ENCODE peak calls at places on chromosome 7, in five cellular contexts. S is PC-3, M is GM23248, T is endothelial cell of umbilical vein, O is fibroblast of lung. K is an unnamed sample.

GRCh38 chr7:72152171-72153131 is 259.7 kb downstream of the CALN1 start:
- DNase-seq in T (no peak), M (no peak), O (no peak), S (no peak), K (no peak)

GRCh38 chr7:80907612-80908011 is 11.2 kb downstream of the SEMA3C start:
- DNase-seq in T (no peak), O (no peak), M (no peak), S (no peak), K (no peak)

GRCh38 chr7:25846722-25847121 is 305.3 kb upstream of the NFE2L3 start:
- DNase-seq in T (peak), M (peak), O (peak), S (peak), K (no peak)

GRCh38 chr7:1368682-1369571 is 90.3 kb downstream of the MICALL2 start:
- DNase-seq in M (peak), T (peak), O (no peak), S (peak), K (peak)

GRCh38 chr7:134632937-134633540 is 13.6 kb upstream of the BPGM start:
- DNase-seq in M (peak), S (peak), T (peak), O (peak), K (peak)

GRCh38 chr7:14639801-14640200 is 262.8 kb downstream of the DGKB start:
- DNase-seq in S (peak), O (no peak), M (no peak), T (no peak), K (no peak)

GRCh38 chr7:94908204-94909022 is 1.0 kb downstream of the PPP1R9A start:
- DNase-seq in M (peak), O (peak), T (peak), S (peak), K (peak)

GRCh38 chr7:107180378-107180777 is 11.6 kb downstream of the HBP1 start:
- DNase-seq in O (peak), M (peak), S (peak), T (peak), K (peak)

GRCh38 chr7:2684501-2684900 is 3.5 kb upstream of the AMZ1 start:
- DNase-seq in S (no peak), M (no peak), T (no peak), O (no peak), K (no peak)

GRCh38 chr7:18481776-18482175 is 13.8 kb upstream of the HDAC9 start:
- DNase-seq in M (no peak), T (no peak), O (no peak), S (no peak), K (no peak)

GRCh38 chr7:3233301-3233700 is 67.8 kb upstream of the SDK1 start:
- DNase-seq in T (no peak), M (no peak), S (no peak), O (no peak), K (no peak)

GRCh38 chr7:158394936-158395335 is 192.7 kb downstream of the PTPRN2 start:
- DNase-seq in M (no peak), T (no peak), S (peak), O (no peak), K (no peak)

GRCh38 chr7:107836237-107837144 is 33.5 kb upstream of the SLC26A3 start:
- DNase-seq in T (peak), M (no peak), S (no peak), O (no peak), K (no peak)

GRCh38 chr7:77327067-77327931 is 88.8 kb downstream of the GSAP start:
- DNase-seq in O (peak), T (peak), M (peak), S (peak), K (no peak)

GRCh38 chr7:4682621-4683042 is 537 bp downstream of the FOXK1 start:
- DNase-seq in S (peak), M (peak), T (peak), O (peak), K (no peak)

GRCh38 chr7:47453093-47454056 is 128.5 kb downstream of the TNS3 start:
- DNase-seq in O (peak), M (peak), T (peak), S (peak), K (no peak)

GRCh38 chr7:25894002-25894901 is 257.7 kb upstream of the NFE2L3 start:
- DNase-seq in O (no peak), T (no peak), M (peak), S (peak), K (peak)

GRCh38 chr7:126727930-126728331 is 524.8 kb downstream of the GRM8 start:
- DNase-seq in O (no peak), M (peak), T (peak), S (peak), K (peak)

GRCh38 chr7:109873296-109873695 is 1217.6 kb upstream of the LRRN3 start:
- DNase-seq in O (no peak), T (no peak), M (no peak), S (no peak), K (no peak)

GRCh38 chr7:53398566-53398965 is 363.1 kb downstream of the POM121L12 start:
- DNase-seq in T (no peak), O (no peak), M (no peak), S (no peak), K (no peak)

GRCh38 chr7:153065021-153065420 is 305.5 kb downstream of the ACTR3B start:
- DNase-seq in S (peak), M (no peak), O (no peak), T (no peak), K (no peak)

GRCh38 chr7:44391746-44392617 is 66.6 kb upstream of the CAMK2B start:
- DNase-seq in S (no peak), M (no peak), T (no peak), O (no peak), K (no peak)

GRCh38 chr7:98137826-98138151 is 31.1 kb downstream of the LMTK2 start:
- DNase-seq in M (no peak), S (no peak), O (no peak), T (no peak), K (no peak)

GRCh38 chr7:4244635-4245034 is 437.5 kb upstream of the FOXK1 start:
- DNase-seq in M (no peak), T (no peak), S (no peak), O (no peak), K (no peak)

GRCh38 chr7:5396999-5397656 is 26.5 kb downstream of the TNRC18 start:
- DNase-seq in T (peak), M (peak), S (peak), O (peak), K (peak)

GRCh38 chr7:115260381-115260780 is 338.5 kb downstream of the MDFIC start:
- DNase-seq in M (peak), O (peak), S (no peak), T (no peak), K (no peak)

GRCh38 chr7:35254496-35255416 is 856 bp upstream of the TBX20 start:
- DNase-seq in M (no peak), T (no peak), S (no peak), O (no peak), K (no peak)

GRCh38 chr7:158386866-158387820 is 200.5 kb downstream of the PTPRN2 start:
- DNase-seq in S (no peak), O (no peak), T (no peak), M (no peak), K (no peak)

GRCh38 chr7:40133561-40134427 is 628 bp downstream of the MPLKIP start:
- DNase-seq in O (peak), S (peak), M (peak), T (no peak), K (no peak)

GRCh38 chr7:158616050-158616449 is 28.4 kb upstream of the PTPRN2 start:
- DNase-seq in M (no peak), O (no peak), T (no peak), S (no peak), K (no peak)

GRCh38 chr7:16644987-16645592 is 464 bp downstream of the ANKMY2 start:
- DNase-seq in M (peak), T (no peak), S (no peak), O (peak), K (peak)

GRCh38 chr7:27113991-27114866 is 11.7 kb upstream of the HOXA2 start:
- DNase-seq in O (peak), T (peak), M (peak), S (peak), K (no peak)

GRCh38 chr7:27116019-27116411 is 13.5 kb upstream of the HOXA2 start:
- DNase-seq in M (no peak), S (no peak), T (no peak), O (peak), K (no peak)

GRCh38 chr7:27116521-27116946 is 14.0 kb downstream of the HOXA4 start:
- DNase-seq in M (no peak), S (no peak), T (peak), O (peak), K (no peak)

GRCh38 chr7:27116962-27117686 is 13.4 kb downstream of the HOXA4 start:
- DNase-seq in T (peak), S (no peak), M (no peak), O (no peak), K (no peak)

GRCh38 chr7:27115161-27116018 is 12.9 kb upstream of the HOXA2 start:
- DNase-seq in T (peak), O (peak), S (peak), M (peak), K (no peak)
- TF ChIP-seq EZH2 in T (no peak), O (no peak), S (no peak), M (no peak), K (peak)

GRCh38 chr7:23539494-23539907 is 7.7 kb upstream of the TRA2A start:
- DNase-seq in M (no peak), S (no peak), T (no peak), O (no peak), K (no peak)
- H3K4me3 ChIP-seq in M (no peak), S (no peak), T (no peak), O (no peak), K (no peak)

GRCh38 chr7:31043035-31043434 is 9.1 kb upstream of the ADCYAP1R1 start:
- DNase-seq in S (no peak), O (no peak), T (no peak), M (no peak), K (peak)
- TF ChIP-seq EZH2 in S (no peak), O (no peak), T (no peak), M (no peak), K (no peak)

GRCh38 chr7:31921047-31921446 is 149.2 kb downstream of the PDE1C start:
- DNase-seq in O (no peak), M (no peak), S (no peak), T (no peak), K (no peak)
- H3K4me3 ChIP-seq in O (no peak), M (no peak), S (no peak), T (no peak), K (no peak)

GRCh38 chr7:118627467-118627866 is 403.0 kb downstream of the ANKRD7 start:
- DNase-seq in T (no peak), M (no peak), S (no peak), O (no peak), K (no peak)

GRCh38 chr7:118626739-118627138 is 402.2 kb downstream of the ANKRD7 start:
- DNase-seq in M (no peak), S (no peak), O (no peak), T (no peak), K (no peak)

DNA sequence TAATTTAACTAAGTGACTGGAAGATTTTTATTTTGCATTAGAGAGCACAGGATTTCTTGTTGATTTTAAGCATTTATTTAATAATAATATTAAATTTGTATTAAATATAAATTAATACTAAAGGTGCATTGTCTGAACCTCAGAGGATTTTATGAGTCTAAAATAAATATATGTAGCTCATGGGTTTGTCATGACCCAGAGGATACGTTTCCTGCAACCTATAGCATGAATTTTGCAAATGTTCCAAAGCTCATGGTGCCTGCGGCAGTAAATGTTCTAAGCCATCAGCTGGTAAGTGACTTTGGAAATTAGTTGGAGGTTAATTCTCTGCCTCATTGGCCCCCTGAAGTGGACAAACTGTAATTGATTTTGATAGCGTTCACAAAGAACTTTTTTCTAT is 397.3 kb downstream of the ANKRD7 start:
- DNase-seq in S (no peak), T (no peak), M (no peak), O (no peak), K (no peak)
- TF ChIP-seq EZH2 in S (no peak), T (no peak), M (no peak), O (no peak), K (no peak)

DNA sequence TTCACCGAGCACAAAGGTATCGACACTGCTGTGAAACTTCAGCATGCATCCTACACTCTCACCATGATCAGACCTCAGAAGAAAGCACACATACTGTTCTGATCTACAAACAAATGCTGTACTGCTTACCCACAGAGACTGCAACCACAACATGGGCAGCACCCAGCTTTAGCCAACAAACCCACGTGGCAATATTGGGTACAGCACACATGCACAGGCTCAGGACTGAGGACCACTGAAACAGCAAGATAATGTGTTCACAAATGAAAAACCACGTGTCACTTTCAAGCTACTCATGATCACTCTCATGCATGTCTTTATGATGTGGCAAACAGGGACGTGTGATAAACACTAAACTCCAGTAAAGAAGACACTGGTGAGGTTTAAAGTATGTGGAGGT is 119.3 kb upstream of the PTN start:
- DNase-seq in T (peak), S (no peak), M (peak), O (no peak), K (no peak)
- H3K4me3 ChIP-seq in T (no peak), S (no peak), M (peak), O (no peak), K (no peak)

GRCh38 chr7:37198188-37198905 is 250.3 kb downstream of the ELMO1 start:
- DNase-seq in M (no peak), T (no peak), S (no peak), O (no peak), K (no peak)

GRCh38 chr7:37201876-37202198 is 246.8 kb downstream of the ELMO1 start:
- DNase-seq in O (no peak), S (no peak), T (no peak), M (no peak), K (no peak)

GRCh38 chr7:37201003-37201875 is 247.4 kb downstream of the ELMO1 start:
- DNase-seq in S (peak), T (peak), M (peak), O (peak), K (peak)

GRCh38 chr7:37196631-37197030 is 252.0 kb downstream of the ELMO1 start:
- DNase-seq in M (no peak), O (no peak), S (no peak), T (no peak), K (no peak)

DNA sequence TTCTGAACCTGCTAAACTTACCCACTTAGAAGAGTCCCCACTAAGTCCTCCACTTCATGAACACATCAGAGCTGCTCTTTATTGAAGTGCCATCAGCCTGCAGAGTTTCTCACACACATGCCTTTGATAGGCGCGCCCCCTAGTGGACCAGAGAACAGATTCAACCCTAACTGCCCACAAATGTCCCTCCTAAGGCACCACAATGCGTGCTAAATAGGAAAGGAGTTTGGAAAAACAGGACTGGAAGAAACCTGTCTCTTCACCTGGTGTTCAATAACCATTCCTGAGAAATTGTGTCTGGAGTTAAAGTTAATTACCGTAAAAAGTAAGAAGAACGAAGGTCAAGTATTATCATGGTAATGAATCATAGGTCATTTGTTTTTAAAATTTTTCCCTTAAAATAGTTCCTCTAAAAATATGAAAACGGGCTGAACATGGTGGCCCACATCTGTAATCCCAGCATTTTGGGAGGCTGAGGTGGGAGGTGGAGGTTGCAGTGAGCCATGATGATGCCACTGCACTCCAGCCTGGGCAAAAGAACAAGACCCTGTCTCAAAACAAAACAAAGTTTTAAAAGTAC is 249.7 kb downstream of the ELMO1 start:
- DNase-seq in M (peak), O (peak), T (peak), S (peak), K (peak)
- TF ChIP-seq EZH2 in M (no peak), O (no peak), T (no peak), S (no peak), K (no peak)

DNA sequence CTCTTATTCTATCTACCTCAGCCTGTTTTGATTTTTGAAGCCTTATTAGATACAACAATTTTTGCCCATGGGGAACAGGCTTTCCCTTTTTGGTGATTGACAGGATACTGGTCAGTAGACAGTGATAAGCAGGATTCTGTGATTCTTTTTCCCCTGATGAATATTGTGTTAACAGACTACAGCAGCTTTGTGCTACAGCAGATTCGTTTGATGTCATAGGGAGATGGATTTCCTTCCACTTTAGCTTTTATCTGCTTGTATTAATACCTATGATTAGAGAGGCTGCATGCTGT is 131.2 kb downstream of the SND1 start:
- DNase-seq in O (no peak), M (no peak), T (no peak), S (no peak), K (no peak)
- H3K4me3 ChIP-seq in O (no peak), M (no peak), T (no peak), S (no peak), K (no peak)